ENCODE peak calls at places on chromosomes 4 and X, in nine cellular contexts. X is breast epithelium, K is gastrocnemius medialis, T is body of pancreas, I is thyroid gland, Z is uterus, O is bronchial epithelial cell, R is MM.1S, S is fibroblast of lung. V is an unnamed sample.

GRCh38 chr4:99405433-99406115 is 29.6 kb downstream of the ADH7 start:
- DNase-seq in I (peak; percentile 69), O (peak; percentile 72), X (no peak), S (peak; percentile 93), K (peak; percentile 37), T (peak; percentile 84), Z (peak; percentile 83), R (peak; percentile 59), V (peak; percentile 90)

GRCh38 chrX:101369687-101370086 is 16.3 kb downstream of the BTK start:
- DNase-seq in I (no peak), Z (no peak), X (no peak), R (no peak), T (no peak), S (no peak), O (no peak), K (no peak), V (no peak)

GRCh38 chrX:49040376-49040955 is 2.7 kb downstream of the TFE3 start:
- DNase-seq in Z (no peak), K (no peak), X (no peak), O (peak; percentile 26), S (peak; percentile 23), I (no peak), R (no peak), T (no peak), V (peak; percentile 26)

GRCh38 chrX:25968920-25969319 is 169.2 kb upstream of the MAGEB18 start:
- DNase-seq in R (peak; percentile 10), Z (no peak), O (peak; percentile 15), I (no peak), X (no peak), S (peak; percentile 27), T (peak; percentile 55), K (no peak), V (peak; percentile 49)

GRCh38 chrX:119757979-119758681 is at the start of gene SOWAHD:
- DNase-seq in S (peak; percentile 21), X (no peak), R (peak; percentile 52), K (no peak), Z (no peak), I (peak; percentile 29), T (peak; percentile 26), O (peak; percentile 6), V (peak; percentile 33)

GRCh38 chr4:147640331-147640730 is 23.1 kb downstream of the TMEM184C start:
- DNase-seq in X (no peak), T (no peak), O (no peak), S (no peak), I (no peak), R (no peak), K (no peak), Z (no peak), V (no peak)

GRCh38 chr4:74886490-74886889 is 46.4 kb upstream of the PARM1 start:
- DNase-seq in I (no peak), S (peak; percentile 53), R (no peak), O (peak; percentile 98), K (no peak), X (no peak), T (no peak), Z (no peak), V (peak; percentile 49)

GRCh38 chrX:31092476-31092875 is 20.6 kb upstream of the FTHL17 start:
- DNase-seq in O (peak; percentile 32), I (no peak), T (no peak), K (no peak), S (no peak), X (no peak), R (no peak), Z (no peak), V (peak; percentile 11)

GRCh38 chr4:8843597-8843996 is 28.0 kb downstream of the HMX1 start:
- DNase-seq in O (no peak), I (no peak), K (no peak), S (no peak), X (no peak), Z (no peak), R (no peak), T (no peak), V (no peak)

GRCh38 chr4:154626793-154627484 is 14.5 kb upstream of the FGG start:
- DNase-seq in S (peak; percentile 43), K (no peak), Z (peak; percentile 28), I (peak; percentile 81), T (peak; percentile 70), O (peak; percentile 50), X (peak; percentile 57), R (peak; percentile 73), V (peak; percentile 39)

GRCh38 chrX:123854329-123854728 is 5.5 kb upstream of the XIAP start:
- DNase-seq in Z (no peak), X (no peak), O (no peak), I (no peak), K (no peak), R (no peak), S (no peak), T (no peak), V (no peak)

GRCh38 chrX:9644335-9644734 is 121.3 kb downstream of the GPR143 start:
- DNase-seq in Z (peak; percentile 41), R (no peak), S (no peak), I (no peak), T (no peak), X (no peak), O (no peak), K (no peak), V (no peak)

GRCh38 chrX:129678176-129678880 is 23.6 kb upstream of the APLN start:
- DNase-seq in S (peak; percentile 13), K (no peak), Z (no peak), R (peak; percentile 28), X (no peak), T (peak; percentile 67), O (no peak), I (peak; percentile 62), V (no peak)

GRCh38 chr4:119212251-119212963 is at the start of gene USP53:
- DNase-seq in T (peak; percentile 100), S (peak; percentile 98), R (peak; percentile 98), O (peak; percentile 97), K (peak; percentile 99), I (peak; percentile 98), Z (peak; percentile 98), X (peak; percentile 99), V (peak; percentile 99)

GRCh38 chr4:119210760-119211159 is 1.8 kb upstream of the USP53 start:
- DNase-seq in K (no peak), T (no peak), Z (no peak), I (no peak), O (peak; percentile 77), X (no peak), R (no peak), S (peak; percentile 41), V (peak; percentile 50)

GRCh38 chr4:119211856-119212250 is 660 bp upstream of the USP53 start:
- DNase-seq in R (peak; percentile 70), Z (no peak), O (no peak), X (no peak), K (no peak), I (no peak), S (no peak), T (no peak), V (no peak)

GRCh38 chr4:119209586-119209985 is 2.9 kb upstream of the USP53 start:
- DNase-seq in R (no peak), X (no peak), Z (no peak), T (no peak), K (no peak), O (peak; percentile 51), S (no peak), I (no peak), V (no peak)

GRCh38 chr4:119212964-119213606 is 572 bp downstream of the USP53 start:
- DNase-seq in X (peak; percentile 78), O (peak; percentile 87), R (peak; percentile 83), T (peak; percentile 92), K (peak; percentile 88), I (peak; percentile 89), Z (peak; percentile 86), S (peak; percentile 93), V (peak; percentile 94)
- TF ChIP-seq CTCF in X (no peak), O (peak; percentile 53), R (peak; percentile 47), T (no peak), K (no peak), I (peak; percentile 29), Z (no peak), S (peak; percentile 40), V (peak; percentile 43)

DNA sequence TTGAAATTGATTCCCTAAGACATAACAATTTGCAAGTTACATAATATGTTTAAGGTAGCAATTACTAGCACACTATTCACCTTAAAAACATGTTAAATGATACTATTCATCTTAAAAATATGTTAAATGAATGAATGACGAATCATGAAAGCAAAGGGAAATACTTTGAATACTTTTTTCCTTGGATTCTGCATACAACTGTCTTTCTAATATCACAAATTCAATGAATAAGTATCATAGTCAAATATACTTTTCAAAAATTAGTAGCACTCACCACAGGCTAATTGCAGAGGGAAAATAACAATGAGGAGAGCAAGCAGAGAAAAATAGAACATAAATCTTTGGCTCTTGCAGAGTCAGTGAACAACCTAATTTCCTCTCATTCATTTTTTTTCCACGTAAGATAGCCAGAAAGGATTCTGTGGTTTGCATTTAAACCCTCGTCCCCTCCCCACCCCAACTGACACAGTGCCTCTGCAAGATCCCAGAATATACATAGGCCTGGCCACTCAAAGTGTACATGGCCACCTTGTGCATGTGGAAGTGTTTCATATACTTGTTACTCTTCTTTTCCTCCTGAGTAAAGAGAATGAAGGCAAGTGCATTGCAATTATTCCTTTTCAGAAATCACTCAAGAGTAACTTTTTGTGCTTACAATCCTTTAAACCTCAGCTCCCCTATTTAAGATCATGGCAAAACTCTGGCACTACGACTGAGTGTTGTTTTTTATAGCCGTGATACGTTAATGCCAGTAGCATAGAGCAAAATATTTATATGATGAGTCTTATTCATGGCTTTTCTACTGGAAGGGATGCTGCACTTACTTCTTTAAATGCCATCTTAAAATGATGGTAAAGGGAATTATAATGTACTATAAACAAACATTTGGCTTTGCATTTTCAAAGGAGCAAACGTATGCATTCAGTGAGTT is 236.4 kb downstream of the PDGFC start:
- DNase-seq in T (no peak), S (no peak), R (no peak), I (no peak), X (no peak), Z (no peak), O (peak; percentile 59), K (no peak), V (no peak)
- H3K4me3 ChIP-seq in T (no peak overlapping the region), S (no peak overlapping the region), R (no peak overlapping the region), I (no peak overlapping the region), X (no peak overlapping the region), Z (no peak overlapping the region), O (no peak overlapping the region), K (no peak overlapping the region), V (no peak overlapping the region)

DNA sequence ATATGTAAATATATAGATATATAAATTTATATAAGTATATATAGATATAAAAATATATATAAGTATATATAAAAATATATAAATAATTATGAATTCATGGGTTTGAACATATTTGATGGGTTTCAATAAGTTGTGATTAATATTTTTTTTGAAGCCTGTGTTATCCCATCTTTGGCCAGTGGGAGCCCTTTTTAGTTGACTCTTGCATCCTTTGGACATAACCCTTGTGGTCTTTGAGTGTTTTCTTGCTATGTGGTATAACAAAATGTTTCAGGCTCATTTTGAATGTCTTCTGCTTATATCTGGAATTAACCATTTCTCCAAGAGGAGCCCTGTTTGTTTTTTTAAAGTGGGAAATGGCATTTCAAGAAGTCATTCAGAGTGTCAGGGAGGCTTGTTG is 15.2 kb downstream of the SNX25 start:
- DNase-seq in K (no peak), S (no peak), I (no peak), O (no peak), R (no peak), T (no peak), X (no peak), Z (no peak), V (no peak)
- TF ChIP-seq CTCF in K (no peak), S (peak; percentile 31), I (peak; percentile 17), O (no peak), R (peak; percentile 19), T (peak; percentile 12), X (peak; percentile 18), Z (no peak), V (peak; percentile 23)

GRCh38 chr4:168633071-168633470 is 136.2 kb downstream of the PALLD start:
- DNase-seq in T (no peak), K (no peak), I (no peak), R (no peak), S (no peak), O (no peak), Z (no peak), X (no peak), V (no peak)
- H3K4me3 ChIP-seq in T (no peak overlapping the region), K (peak overlapping the region; percentile 78), I (no peak overlapping the region), R (no peak overlapping the region), S (no peak overlapping the region), O (no peak overlapping the region), Z (peak overlapping the region; percentile 54), X (no peak overlapping the region), V (no peak overlapping the region)